ENCODE peak calls at places on chromosomes 2 and 18, in ten cellular contexts. O is stomach; U is mesenchymal stem cell; W is right lobe of liver; L is ovary; V is GM06990; M is SK-N-SH; T is esophagus squamous epithelium; C is CD4-positive, alpha-beta memory T cell; Q is lower lobe of right lung. I is an unnamed sample. For H3K27me3 and H3K36me3, the result is how much of the 10 kb centered on the place peaks cover.

GRCh38 chr2:102801098-102801718 is 39.4 kb downstream of the TMEM182 start:
- DNase-seq in O (no peak), W (peak), V (no peak), L (no peak), M (no peak), U (peak), T (no peak), C (no peak), Q (no peak), I (no peak)

GRCh38 chr2:36783276-36783675 is 86.8 kb downstream of the VIT start:
- DNase-seq in C (no peak), W (no peak), U (no peak), T (no peak), Q (no peak), O (no peak), M (no peak), V (no peak), L (no peak), I (no peak)

GRCh38 chr2:202486351-202486750 is 110.2 kb downstream of the BMPR2 start:
- DNase-seq in M (no peak), O (no peak), W (no peak), V (no peak), L (no peak), U (no peak), C (no peak), Q (no peak), T (no peak), I (no peak)

GRCh38 chr2:19614066-19614465 is 255.6 kb upstream of the OSR1 start:
- DNase-seq in T (no peak), W (no peak), M (no peak), O (no peak), V (no peak), C (no peak), U (no peak), Q (no peak), L (no peak), I (no peak)

GRCh38 chr2:71673402-71673795 is 220.0 kb downstream of the DYSF start:
- DNase-seq in Q (no peak), C (no peak), O (no peak), U (no peak), T (no peak), V (no peak), W (no peak), L (no peak), M (peak), I (no peak)

GRCh38 chr2:3539836-3540235 is 18.3 kb downstream of the RNASEH1 start:
- DNase-seq in O (no peak), L (no peak), U (no peak), M (peak), T (no peak), Q (no peak), C (no peak), V (no peak), W (no peak), I (no peak)

GRCh38 chr2:71609441-71609840 is 156.1 kb downstream of the DYSF start:
- DNase-seq in L (peak), U (peak), W (no peak), O (no peak), C (no peak), M (no peak), Q (no peak), T (no peak), V (no peak), I (no peak)

GRCh38 chr2:24008672-24009366 is 1.1 kb upstream of the MFSD2B start:
- DNase-seq in O (no peak), Q (no peak), L (no peak), T (no peak), V (no peak), C (no peak), U (no peak), W (no peak), M (no peak), I (no peak)

GRCh38 chr18:74654637-74655036 is 57.0 kb downstream of the ZNF407 start:
- DNase-seq in M (peak), C (no peak), T (no peak), Q (no peak), U (peak), L (no peak), O (no peak), W (no peak), V (no peak), I (no peak)

GRCh38 chr18:48330016-48330991 is 78.9 kb downstream of the ZBTB7C start:
- DNase-seq in O (no peak), T (no peak), Q (no peak), M (no peak), U (peak), L (no peak), C (no peak), V (no peak), W (no peak), I (peak)

GRCh38 chr2:235638541-235639192 is 144.8 kb downstream of the AGAP1 start:
- DNase-seq in V (no peak), Q (no peak), L (no peak), W (no peak), T (no peak), C (no peak), O (no peak), M (no peak), U (no peak), I (no peak)

GRCh38 chr18:26008619-26009018 is 81.8 kb downstream of the SS18 start:
- DNase-seq in O (no peak), W (no peak), C (no peak), L (no peak), M (no peak), U (no peak), Q (no peak), T (no peak), V (no peak), I (no peak)

GRCh38 chr2:183474912-183475695 is 350.9 kb downstream of the NUP35 start:
- DNase-seq in L (no peak), V (no peak), T (no peak), U (no peak), C (no peak), O (no peak), Q (no peak), M (no peak), W (no peak), I (no peak)

GRCh38 chr18:23487738-23488625 is 15.3 kb upstream of the RMC1 start:
- DNase-seq in C (no peak), W (peak), Q (peak), M (no peak), O (peak), V (peak), T (no peak), U (peak), L (no peak), I (peak)

GRCh38 chr2:102096103-102096502 is 46.4 kb upstream of the IL1R1 start:
- DNase-seq in W (no peak), C (no peak), Q (no peak), T (no peak), U (no peak), L (no peak), V (no peak), M (no peak), O (no peak), I (no peak)

GRCh38 chr18:395481-396250 is 104.8 kb downstream of the COLEC12 start:
- DNase-seq in U (peak), O (peak), C (no peak), W (no peak), M (peak), V (no peak), L (no peak), Q (no peak), T (no peak), I (peak)

GRCh38 chr2:202035089-202035940 is 1.7 kb downstream of the FZD7 start:
- DNase-seq in C (peak), T (no peak), U (peak), Q (peak), W (no peak), L (peak), M (no peak), V (peak), O (peak), I (peak)

GRCh38 chr2:231926180-231926741 is at the start of gene NPPC:
- DNase-seq in C (peak), T (no peak), V (peak), L (peak), O (peak), Q (peak), W (peak), M (peak), U (peak), I (peak)

GRCh38 chr18:33194793-33195192 is 245.7 kb downstream of the CCDC178 start:
- DNase-seq in O (no peak), V (no peak), C (no peak), W (no peak), M (no peak), Q (no peak), L (no peak), U (no peak), T (no peak), I (no peak)

GRCh38 chr18:23115683-23116096 is 19.6 kb upstream of the CABLES1 start:
- DNase-seq in O (no peak), T (no peak), M (no peak), U (peak), C (no peak), V (no peak), L (no peak), Q (no peak), W (no peak), I (peak)

GRCh38 chr2:128271186-128271890 is 47.3 kb downstream of the HS6ST1 start:
- DNase-seq in V (no peak), C (no peak), M (no peak), O (no peak), Q (no peak), T (no peak), L (no peak), U (no peak), W (no peak), I (no peak)

GRCh38 chr2:14642499-14642898 is 10.0 kb downstream of the LRATD1 start:
- DNase-seq in V (no peak), O (no peak), L (no peak), U (no peak), C (no peak), Q (no peak), M (no peak), T (no peak), W (no peak), I (no peak)

GRCh38 chr2:2875296-2875695 is 502.3 kb downstream of the EIPR1 start:
- DNase-seq in U (no peak), M (no peak), V (no peak), T (no peak), O (no peak), Q (no peak), W (no peak), C (no peak), L (no peak), I (no peak)

GRCh38 chr18:850960-851359 is 38.9 kb upstream of the YES1 start:
- DNase-seq in W (no peak), V (no peak), T (no peak), Q (no peak), O (no peak), U (no peak), M (no peak), L (no peak), C (no peak), I (no peak)

GRCh38 chr18:36471393-36471792 is 173.9 kb downstream of the FHOD3 start:
- DNase-seq in C (no peak), O (no peak), Q (no peak), L (no peak), M (no peak), T (no peak), W (no peak), V (no peak), U (no peak), I (no peak)

GRCh38 chr2:97871096-97871780 is 124.5 kb downstream of the TMEM131 start:
- DNase-seq in M (no peak), C (no peak), O (no peak), U (peak), W (no peak), L (no peak), V (no peak), Q (no peak), T (no peak), I (peak)

GRCh38 chr2:181680055-181680936 is at the start of gene NEUROD1:
- DNase-seq in M (peak), L (no peak), V (no peak), O (no peak), U (no peak), Q (no peak), T (no peak), W (no peak), C (no peak), I (peak)

GRCh38 chr2:170530284-170530745 is 184.8 kb upstream of the SP5 start:
- DNase-seq in M (peak), C (no peak), T (no peak), Q (peak), U (peak), L (peak), O (peak), V (no peak), W (peak), I (peak)

GRCh38 chr2:216694201-216694825 is 1.0 kb downstream of the IGFBP5 start:
- DNase-seq in U (peak), L (peak), O (peak), W (peak), M (peak), T (no peak), V (peak), Q (peak), C (peak), I (peak)

GRCh38 chr18:7457276-7457675 is 109.8 kb upstream of the PTPRM start:
- DNase-seq in T (no peak), M (no peak), W (no peak), V (no peak), L (no peak), O (no peak), Q (no peak), C (no peak), U (no peak), I (no peak)

GRCh38 chr18:7464245-7464966 is 102.7 kb upstream of the PTPRM start:
- DNase-seq in M (no peak), L (no peak), U (no peak), O (no peak), Q (no peak), V (no peak), W (no peak), C (no peak), T (no peak), I (no peak)

GRCh38 chr18:7458873-7459272 is 108.2 kb upstream of the PTPRM start:
- DNase-seq in L (no peak), U (no peak), V (no peak), O (no peak), W (no peak), M (no peak), T (no peak), Q (no peak), C (no peak), I (no peak)

GRCh38 chr18:7454429-7454828 is 112.7 kb upstream of the PTPRM start:
- DNase-seq in V (no peak), T (no peak), W (no peak), Q (no peak), M (no peak), L (no peak), O (no peak), U (no peak), C (no peak), I (no peak)

DNA sequence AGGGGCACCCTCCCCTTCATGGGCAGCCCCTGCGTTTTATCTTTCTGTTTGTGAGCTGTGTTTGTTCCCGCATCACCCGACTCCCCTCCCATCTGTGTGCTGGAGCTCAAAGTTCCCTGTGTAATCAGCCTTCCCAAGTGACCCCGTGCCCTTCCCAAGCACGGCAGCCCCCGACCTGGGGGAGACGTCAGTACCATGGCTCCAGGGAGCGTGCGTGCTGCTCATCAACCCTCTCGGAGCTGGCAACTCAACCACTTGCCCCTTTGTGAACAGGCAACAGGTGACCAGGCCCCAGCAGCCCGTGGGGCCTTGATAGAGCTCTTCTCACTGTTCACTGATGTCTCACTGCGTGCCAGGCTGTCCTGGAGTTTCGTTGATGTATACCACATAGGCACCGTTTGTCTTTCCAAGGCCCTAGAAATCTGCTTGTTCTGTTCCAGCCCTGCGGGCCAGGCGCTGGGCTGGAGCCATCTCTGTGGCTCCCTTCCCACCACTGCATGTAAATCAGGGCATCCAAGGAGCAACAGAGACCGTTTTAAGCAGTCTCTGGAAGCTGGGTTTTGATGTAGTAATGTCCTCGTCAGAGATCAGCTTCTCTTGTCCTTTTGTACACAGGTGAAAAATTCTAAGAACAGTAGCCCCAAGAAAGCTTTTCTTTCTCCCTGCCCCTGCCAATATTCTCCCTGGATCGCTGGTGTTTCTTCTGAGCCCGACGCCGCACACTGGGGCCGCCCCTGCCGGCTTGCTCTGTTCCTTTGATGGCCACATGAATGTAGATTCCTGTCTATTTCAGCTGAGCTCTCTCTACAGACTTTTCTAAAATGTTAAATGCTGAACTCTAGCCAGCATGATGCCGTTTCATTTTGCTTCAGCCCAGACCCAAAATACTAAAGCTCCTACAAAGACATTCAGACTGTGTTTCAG is 107.0 kb upstream of the PTPRM start:
- DNase-seq in L (no peak), V (no peak), C (no peak), T (no peak), W (no peak), M (no peak), O (no peak), Q (no peak), U (no peak), I (no peak)
- H3K4me3 ChIP-seq in L (peak), V (no peak), C (no peak), T (no peak), W (no peak), M (no peak), O (peak), Q (peak), U (peak), I (peak)

GRCh38 chr2:218990612-218991011 is 2.6 kb downstream of the CRYBA2 start:
- DNase-seq in L (no peak), V (no peak), T (no peak), Q (no peak), O (no peak), C (no peak), M (no peak), U (no peak), W (no peak), I (no peak)

GRCh38 chr2:218990052-218990451 is 3.2 kb downstream of the CRYBA2 start:
- DNase-seq in M (no peak), L (no peak), V (no peak), Q (no peak), W (no peak), C (no peak), U (no peak), T (no peak), O (no peak), I (no peak)

GRCh38 chr2:218992196-218992595 is 1.0 kb downstream of the CRYBA2 start:
- DNase-seq in V (no peak), O (no peak), L (no peak), M (peak), T (no peak), U (no peak), C (no peak), Q (no peak), W (no peak), I (no peak)

GRCh38 chr2:218992703-218993344 is 398 bp downstream of the CRYBA2 start:
- DNase-seq in O (no peak), W (no peak), U (no peak), M (peak), L (no peak), C (no peak), T (no peak), V (no peak), Q (no peak), I (no peak)

GRCh38 chr2:218991674-218992168 is 1.5 kb downstream of the CRYBA2 start:
- DNase-seq in T (no peak), O (no peak), L (no peak), W (no peak), M (peak), V (no peak), C (no peak), Q (no peak), U (peak), I (no peak)
- H3K27me3 ChIP-seq in T (under half), O (under half), L (under half), W (under half), M (under half), V (under half), C (half or more), Q (half or more), U (half or more), I (under half)

DNA sequence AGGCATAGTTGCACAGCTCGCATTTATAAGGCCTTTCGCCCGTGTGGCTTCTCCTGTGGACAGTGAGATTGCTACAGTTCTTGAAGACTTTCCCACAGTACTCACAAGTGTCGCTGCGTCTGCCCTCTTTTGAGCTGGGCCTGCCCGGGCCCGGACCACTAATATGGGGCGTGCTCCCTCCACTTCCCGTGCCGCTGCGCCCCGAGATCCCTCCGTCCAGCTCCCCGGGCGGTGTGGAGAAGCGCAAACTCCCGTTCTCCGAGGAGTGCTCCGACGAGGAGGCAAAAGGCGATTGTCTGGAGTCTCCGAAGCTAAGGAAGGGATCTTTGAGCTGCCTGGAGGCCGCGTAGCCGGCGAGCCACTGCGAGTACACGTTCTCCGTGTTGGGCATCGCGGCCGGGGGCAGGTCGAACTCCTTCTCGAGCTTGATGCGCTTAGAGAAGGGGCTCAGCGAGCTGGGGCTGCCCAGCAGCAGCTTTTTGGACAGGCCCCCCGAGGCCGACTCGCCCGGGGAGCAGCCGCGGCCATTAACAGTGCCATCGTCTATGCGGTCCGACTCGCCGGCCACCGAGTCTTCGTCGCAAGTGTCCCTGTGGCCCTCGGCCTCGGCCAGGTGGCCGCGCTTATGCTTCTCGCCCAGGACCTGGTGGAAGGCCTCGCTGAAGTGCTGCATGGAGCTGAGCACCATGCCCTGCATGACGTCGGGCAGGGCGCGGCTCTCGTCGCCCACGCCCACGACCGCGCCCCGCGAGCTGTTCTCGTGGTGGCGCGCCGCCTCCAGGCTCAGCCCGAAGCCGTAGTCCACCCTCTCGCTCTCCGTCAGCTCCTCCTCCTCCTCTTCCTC is 92.7 kb downstream of the BCL11A start:
- DNase-seq in M (no peak), V (no peak), Q (no peak), O (no peak), U (no peak), C (no peak), W (no peak), L (no peak), T (no peak), I (no peak)
- H3K36me3 ChIP-seq in M (under half), V (under half), Q (under half), O (under half), U (under half), C (under half), W (under half), L (under half), T (under half), I (under half)

DNA sequence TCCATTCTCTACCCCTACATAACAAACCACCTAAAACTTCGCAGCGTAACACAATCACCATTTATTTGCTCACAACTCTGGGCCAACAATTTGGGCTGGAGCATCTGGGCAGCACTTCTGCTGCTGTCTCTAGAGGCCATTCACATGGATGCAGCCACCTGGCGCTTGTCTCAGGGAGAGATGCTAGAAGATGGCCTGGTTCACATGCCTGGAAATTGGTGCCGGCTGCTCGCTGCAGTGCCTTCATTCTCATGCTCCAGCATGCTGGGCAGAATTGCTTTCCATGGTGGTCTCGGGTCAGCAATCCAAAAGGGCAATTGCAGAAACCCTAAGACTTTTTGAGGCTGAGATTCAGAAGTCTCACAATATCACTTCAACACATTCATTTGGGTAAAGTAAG is 157.4 kb downstream of the SUCLG1 start:
- DNase-seq in M (no peak), W (no peak), U (no peak), Q (no peak), T (no peak), L (no peak), V (no peak), O (no peak), C (no peak), I (no peak)
- H3K4me3 ChIP-seq in M (no peak), W (no peak), U (no peak), Q (no peak), T (no peak), L (no peak), V (no peak), O (no peak), C (no peak), I (no peak)

GRCh38 chr2:66113116-66113515 is 321.8 kb upstream of the MEIS1 start:
- DNase-seq in U (no peak), V (no peak), Q (no peak), C (no peak), O (no peak), L (no peak), M (no peak), W (no peak), T (no peak), I (no peak)
- H3K27me3 ChIP-seq in U (under half), V (under half), Q (under half), C (under half), O (under half), L (under half), M (under half), W (under half), T (under half), I (under half)

I was measured in MG63.